ENCODE peak calls at places on chromosomes 2 and 18, in ten cellular contexts. T is fibroblast of pulmonary artery, Q is fibroblast of mammary gland, Y is fibroblast of lung, F is esophagus squamous epithelium, B is AG09319, I is endothelial cell, C is cardiac fibroblast, H is thoracic aorta, U is psoas muscle. O is an unnamed sample.

GRCh38 chr2:110149330-110150220 is 34.0 kb upstream of the MALL start:
- DNase-seq in I (no peak), Q (peak; percentile 87), B (peak; percentile 5), C (peak; percentile 84), T (peak; percentile 90), H (no peak), F (no peak), U (no peak), Y (peak; percentile 83), O (no peak)

GRCh38 chr2:180419212-180419611 is 412.1 kb upstream of the CWC22 start:
- DNase-seq in Y (no peak), U (no peak), Q (no peak), C (no peak), B (no peak), T (no peak), F (no peak), H (no peak), I (no peak), O (no peak)

GRCh38 chr18:78074400-78075020 is 824.9 kb downstream of the GALR1 start:
- DNase-seq in F (no peak), C (no peak), Q (no peak), H (no peak), T (no peak), U (no peak), Y (no peak), B (no peak), I (no peak), O (no peak)

GRCh38 chr2:240892361-240892760 is 3.6 kb downstream of the MAB21L4 start:
- DNase-seq in B (no peak), H (no peak), F (no peak), Y (no peak), U (no peak), C (no peak), I (no peak), T (no peak), Q (no peak), O (no peak)

GRCh38 chr2:56018202-56018601 is 94.6 kb upstream of the EFEMP1 start:
- DNase-seq in H (no peak), Q (no peak), I (peak; percentile 12), B (no peak), F (no peak), Y (no peak), U (no peak), C (no peak), T (no peak), O (no peak)

GRCh38 chr2:26816893-26817292 is 31.0 kb downstream of the CENPA start:
- DNase-seq in C (no peak), I (no peak), H (no peak), B (no peak), F (no peak), U (no peak), T (no peak), Y (no peak), Q (no peak), O (no peak)

GRCh38 chr2:280655-281110 is 7.2 kb downstream of the ALKAL2 start:
- DNase-seq in C (no peak), T (no peak), U (no peak), I (no peak), B (no peak), H (no peak), Y (no peak), F (no peak), Q (no peak), O (no peak)

GRCh38 chr18:22031581-22031980 is 137.8 kb upstream of the GATA6 start:
- DNase-seq in F (no peak), B (no peak), U (no peak), C (no peak), Y (peak; percentile 2), Q (peak; percentile 11), T (no peak), I (no peak), H (no peak), O (no peak)

GRCh38 chr2:28624798-28625701 is 126.6 kb upstream of the PPP1CB start:
- DNase-seq in I (no peak), T (peak; percentile 79), U (peak; percentile 63), F (no peak), C (peak; percentile 53), B (no peak), H (no peak), Y (peak; percentile 81), Q (no peak), O (peak; percentile 79)

GRCh38 chr2:233480490-233481202 is 85.9 kb downstream of the USP40 start:
- DNase-seq in B (no peak), Q (no peak), U (peak; percentile 82), Y (peak; percentile 12), H (no peak), I (no peak), C (no peak), T (no peak), F (no peak), O (peak; percentile 90)

GRCh38 chr2:6492573-6492972 is 373.1 kb downstream of the CMPK2 start:
- DNase-seq in I (no peak), H (no peak), U (no peak), T (no peak), Y (no peak), Q (no peak), F (no peak), B (no peak), C (no peak), O (no peak)

DNA sequence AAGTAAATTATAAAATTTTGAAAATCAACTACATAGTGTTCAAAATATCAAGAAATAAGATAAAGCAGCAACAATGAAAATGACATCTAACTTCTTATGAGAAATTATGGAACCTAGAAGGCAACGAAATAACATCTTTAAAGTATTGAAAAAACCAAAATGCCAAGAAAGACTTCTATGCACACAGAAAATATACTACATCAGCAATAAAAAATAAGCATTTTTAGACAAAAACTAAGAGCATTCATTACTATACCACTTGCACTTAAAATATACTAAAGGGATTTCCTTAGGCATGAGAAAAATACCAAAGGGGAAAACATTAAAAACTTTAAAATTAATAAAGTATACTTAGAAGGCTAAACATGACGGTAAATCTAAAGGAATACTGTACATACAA is 556.3 kb downstream of the NUP35 start:
- DNase-seq in C (no peak), I (no peak), U (no peak), T (no peak), Y (no peak), B (no peak), H (no peak), Q (no peak), F (no peak), O (no peak)
- TF ChIP-seq CTCF in C (no peak), I (no peak), U (no peak), T (no peak), Y (no peak), B (no peak), H (no peak), Q (no peak), F (no peak), O (no peak)

GRCh38 chr18:54155412-54155811 is 69.1 kb downstream of the MBD2 start:
- DNase-seq in T (no peak), I (no peak), U (no peak), F (no peak), B (no peak), H (no peak), Q (no peak), C (no peak), Y (no peak), O (no peak)

GRCh38 chr18:54159916-54160315 is 64.6 kb downstream of the MBD2 start:
- DNase-seq in T (no peak), B (no peak), Q (no peak), H (no peak), F (no peak), I (no peak), C (no peak), Y (no peak), U (no peak), O (no peak)

GRCh38 chr18:54154231-54154630 is 70.2 kb downstream of the MBD2 start:
- DNase-seq in I (no peak), H (no peak), F (no peak), U (no peak), C (no peak), B (no peak), Y (no peak), Q (no peak), T (no peak), O (no peak)

GRCh38 chr18:54161267-54161666 is 63.2 kb downstream of the MBD2 start:
- DNase-seq in Y (peak; percentile 40), F (no peak), H (no peak), U (no peak), T (no peak), Q (no peak), I (no peak), C (no peak), B (no peak), O (no peak)

GRCh38 chr18:54157646-54158045 is 66.8 kb downstream of the MBD2 start:
- DNase-seq in B (no peak), F (no peak), C (no peak), Y (no peak), I (no peak), U (no peak), Q (no peak), T (no peak), H (no peak), O (no peak)
- TF ChIP-seq CTCF in B (no peak), F (no peak), C (no peak), Y (no peak), I (no peak), U (no peak), Q (no peak), T (no peak), H (no peak), O (no peak)

GRCh38 chr2:73071452-73072399 is at the start of gene SFXN5:
- DNase-seq in U (peak; percentile 97), I (peak; percentile 92), T (peak; percentile 92), F (peak; percentile 83), Y (peak; percentile 92), Q (peak; percentile 87), H (peak; percentile 90), B (peak; percentile 68), C (peak; percentile 93), O (peak; percentile 97)
- TF ChIP-seq CTCF in U (peak; percentile 19), I (no peak), T (peak; percentile 19), F (peak; percentile 11), Y (peak; percentile 36), Q (peak; percentile 14), H (peak; percentile 40), B (peak; percentile 16), C (peak; percentile 35), O (peak; percentile 37)

GRCh38 chr18:34867520-34867919 is 157.4 kb downstream of the DTNA start:
- DNase-seq in T (peak; percentile 29), U (no peak), B (no peak), Q (peak; percentile 49), I (peak; percentile 53), F (no peak), H (no peak), C (peak; percentile 38), Y (no peak), O (no peak)

GRCh38 chr18:34870916-34871315 is 160.8 kb downstream of the DTNA start:
- DNase-seq in I (no peak), T (no peak), Q (no peak), Y (no peak), F (no peak), H (no peak), C (no peak), U (no peak), B (no peak), O (no peak)

GRCh38 chr18:34866310-34866709 is 156.2 kb downstream of the DTNA start:
- DNase-seq in Y (no peak), U (no peak), H (no peak), Q (no peak), I (no peak), F (no peak), B (no peak), C (no peak), T (no peak), O (no peak)

GRCh38 chr18:34864836-34865497 is 154.9 kb downstream of the DTNA start:
- DNase-seq in I (no peak), H (no peak), C (no peak), B (no peak), Y (no peak), F (no peak), U (no peak), Q (no peak), T (no peak), O (no peak)

GRCh38 chr18:34866739-34867138 is 156.6 kb downstream of the DTNA start:
- DNase-seq in F (no peak), B (no peak), U (no peak), C (peak; percentile 42), T (peak; percentile 31), I (no peak), Q (peak; percentile 33), Y (peak; percentile 44), H (no peak), O (no peak)
- TF ChIP-seq CTCF in F (peak; percentile 40), B (peak; percentile 62), U (peak; percentile 51), C (peak; percentile 61), T (peak; percentile 55), I (peak; percentile 60), Q (peak; percentile 51), Y (peak; percentile 63), H (peak; percentile 53), O (peak; percentile 22)